ENCODE peak calls at places on chromosome 3, in ten cellular contexts. One of them, this sample, is unnamed. For H3K4me1, the result is how much of the 10 kb centered on the place peaks cover.

GRCh38 chr3:32414527-32415202 is 23.0 kb downstream of the CMTM7 start:
- DNase-seq in aorta: no peak
- DNase-seq in uterus: no peak
- DNase-seq in ovary: no peak
- DNase-seq in tibial nerve: no peak
- DNase-seq in mesenchymal stem cell: no peak
- DNase-seq in cardiac muscle cell: no peak
- DNase-seq in upper lobe of right lung: no peak
- DNase-seq in K562: no peak
- DNase-seq in kidney: no peak
- DNase-seq in this sample: peak

GRCh38 chr3:56878046-56878445 is 76.3 kb upstream of the ARHGEF3 start:
- DNase-seq in aorta: no peak
- DNase-seq in uterus: no peak
- DNase-seq in ovary: no peak
- DNase-seq in tibial nerve: no peak
- DNase-seq in mesenchymal stem cell: peak
- DNase-seq in cardiac muscle cell: peak
- DNase-seq in upper lobe of right lung: no peak
- DNase-seq in K562: no peak
- DNase-seq in kidney: no peak
- DNase-seq in this sample: no peak

GRCh38 chr3:35946121-35946856 is 307.0 kb downstream of the ARPP21 start:
- DNase-seq in aorta: no peak
- DNase-seq in uterus: no peak
- DNase-seq in ovary: no peak
- DNase-seq in tibial nerve: no peak
- DNase-seq in mesenchymal stem cell: peak
- DNase-seq in cardiac muscle cell: peak
- DNase-seq in upper lobe of right lung: no peak
- DNase-seq in K562: no peak
- DNase-seq in kidney: no peak
- DNase-seq in this sample: no peak

GRCh38 chr3:128992926-128993460 is 883 bp downstream of the CFAP92 start:
- DNase-seq in aorta: no peak
- DNase-seq in uterus: no peak
- DNase-seq in ovary: no peak
- DNase-seq in tibial nerve: no peak
- DNase-seq in mesenchymal stem cell: no peak
- DNase-seq in cardiac muscle cell: no peak
- DNase-seq in upper lobe of right lung: no peak
- DNase-seq in K562: no peak
- DNase-seq in kidney: no peak
- DNase-seq in this sample: no peak

GRCh38 chr3:117165611-117166051 is 456.1 kb downstream of the TUSC7 start:
- DNase-seq in aorta: no peak
- DNase-seq in uterus: no peak
- DNase-seq in ovary: no peak
- DNase-seq in tibial nerve: no peak
- DNase-seq in mesenchymal stem cell: no peak
- DNase-seq in cardiac muscle cell: no peak
- DNase-seq in upper lobe of right lung: no peak
- DNase-seq in K562: no peak
- DNase-seq in kidney: no peak
- DNase-seq in this sample: no peak

GRCh38 chr3:58640700-58641372 is 25.7 kb downstream of the FAM3D start:
- DNase-seq in aorta: peak
- DNase-seq in uterus: peak
- DNase-seq in ovary: peak
- DNase-seq in tibial nerve: peak
- DNase-seq in mesenchymal stem cell: peak
- DNase-seq in cardiac muscle cell: peak
- DNase-seq in upper lobe of right lung: peak
- DNase-seq in K562: peak
- DNase-seq in kidney: peak
- DNase-seq in this sample: peak

GRCh38 chr3:27554706-27555105 is 70.5 kb upstream of the SLC4A7 start:
- DNase-seq in aorta: no peak
- DNase-seq in uterus: no peak
- DNase-seq in ovary: no peak
- DNase-seq in tibial nerve: no peak
- DNase-seq in mesenchymal stem cell: no peak
- DNase-seq in cardiac muscle cell: no peak
- DNase-seq in upper lobe of right lung: no peak
- DNase-seq in K562: no peak
- DNase-seq in kidney: no peak
- DNase-seq in this sample: no peak

GRCh38 chr3:56691165-56692000 is 8.3 kb upstream of the TASOR start:
- DNase-seq in aorta: no peak
- DNase-seq in uterus: no peak
- DNase-seq in ovary: no peak
- DNase-seq in tibial nerve: no peak
- DNase-seq in mesenchymal stem cell: no peak
- DNase-seq in cardiac muscle cell: no peak
- DNase-seq in upper lobe of right lung: no peak
- DNase-seq in K562: no peak
- DNase-seq in kidney: no peak
- DNase-seq in this sample: no peak

GRCh38 chr3:112043621-112044201 is 9.2 kb downstream of the TMPRSS7 start:
- DNase-seq in aorta: no peak
- DNase-seq in uterus: peak
- DNase-seq in ovary: peak
- DNase-seq in tibial nerve: peak
- DNase-seq in mesenchymal stem cell: peak
- DNase-seq in cardiac muscle cell: peak
- DNase-seq in upper lobe of right lung: no peak
- DNase-seq in K562: peak
- DNase-seq in kidney: no peak
- DNase-seq in this sample: peak

GRCh38 chr3:126925411-126926171 is 57.3 kb upstream of the PLXNA1 start:
- DNase-seq in aorta: peak
- DNase-seq in uterus: no peak
- DNase-seq in ovary: no peak
- DNase-seq in tibial nerve: no peak
- DNase-seq in mesenchymal stem cell: peak
- DNase-seq in cardiac muscle cell: no peak
- DNase-seq in upper lobe of right lung: no peak
- DNase-seq in K562: no peak
- DNase-seq in kidney: no peak
- DNase-seq in this sample: no peak

GRCh38 chr3:129602730-129603560 is 3.5 kb downstream of the PLXND1 start:
- DNase-seq in aorta: peak
- DNase-seq in uterus: peak
- DNase-seq in ovary: peak
- DNase-seq in tibial nerve: peak
- DNase-seq in mesenchymal stem cell: peak
- DNase-seq in cardiac muscle cell: peak
- DNase-seq in upper lobe of right lung: peak
- DNase-seq in K562: peak
- DNase-seq in kidney: peak
- DNase-seq in this sample: peak

GRCh38 chr3:173055228-173055933 is 85.7 kb downstream of the SPATA16 start:
- DNase-seq in aorta: no peak
- DNase-seq in uterus: no peak
- DNase-seq in ovary: no peak
- DNase-seq in tibial nerve: no peak
- DNase-seq in mesenchymal stem cell: no peak
- DNase-seq in cardiac muscle cell: no peak
- DNase-seq in upper lobe of right lung: no peak
- DNase-seq in K562: no peak
- DNase-seq in kidney: no peak
- DNase-seq in this sample: no peak

GRCh38 chr3:116005404-116005803 is 382.1 kb downstream of the GAP43 start:
- DNase-seq in aorta: no peak
- DNase-seq in uterus: peak
- DNase-seq in ovary: no peak
- DNase-seq in tibial nerve: no peak
- DNase-seq in mesenchymal stem cell: peak
- DNase-seq in cardiac muscle cell: no peak
- DNase-seq in upper lobe of right lung: no peak
- DNase-seq in K562: peak
- DNase-seq in kidney: no peak
- DNase-seq in this sample: peak

GRCh38 chr3:120214161-120214560 is 70.9 kb downstream of the GPR156 start:
- DNase-seq in aorta: no peak
- DNase-seq in uterus: no peak
- DNase-seq in ovary: peak
- DNase-seq in tibial nerve: no peak
- DNase-seq in mesenchymal stem cell: peak
- DNase-seq in cardiac muscle cell: no peak
- DNase-seq in upper lobe of right lung: no peak
- DNase-seq in K562: no peak
- DNase-seq in kidney: no peak
- DNase-seq in this sample: no peak

GRCh38 chr3:176633511-176633910 is 563.8 kb downstream of the TBL1XR1 start:
- DNase-seq in aorta: no peak
- DNase-seq in uterus: no peak
- DNase-seq in ovary: no peak
- DNase-seq in tibial nerve: no peak
- DNase-seq in mesenchymal stem cell: no peak
- DNase-seq in cardiac muscle cell: peak
- DNase-seq in upper lobe of right lung: no peak
- DNase-seq in K562: peak
- DNase-seq in kidney: no peak
- DNase-seq in this sample: no peak

GRCh38 chr3:16309558-16309957 is 44.5 kb downstream of the OXNAD1 start:
- DNase-seq in aorta: no peak
- DNase-seq in uterus: no peak
- DNase-seq in ovary: no peak
- DNase-seq in tibial nerve: no peak
- DNase-seq in mesenchymal stem cell: peak
- DNase-seq in cardiac muscle cell: no peak
- DNase-seq in upper lobe of right lung: no peak
- DNase-seq in K562: peak
- DNase-seq in kidney: no peak
- DNase-seq in this sample: no peak

DNA sequence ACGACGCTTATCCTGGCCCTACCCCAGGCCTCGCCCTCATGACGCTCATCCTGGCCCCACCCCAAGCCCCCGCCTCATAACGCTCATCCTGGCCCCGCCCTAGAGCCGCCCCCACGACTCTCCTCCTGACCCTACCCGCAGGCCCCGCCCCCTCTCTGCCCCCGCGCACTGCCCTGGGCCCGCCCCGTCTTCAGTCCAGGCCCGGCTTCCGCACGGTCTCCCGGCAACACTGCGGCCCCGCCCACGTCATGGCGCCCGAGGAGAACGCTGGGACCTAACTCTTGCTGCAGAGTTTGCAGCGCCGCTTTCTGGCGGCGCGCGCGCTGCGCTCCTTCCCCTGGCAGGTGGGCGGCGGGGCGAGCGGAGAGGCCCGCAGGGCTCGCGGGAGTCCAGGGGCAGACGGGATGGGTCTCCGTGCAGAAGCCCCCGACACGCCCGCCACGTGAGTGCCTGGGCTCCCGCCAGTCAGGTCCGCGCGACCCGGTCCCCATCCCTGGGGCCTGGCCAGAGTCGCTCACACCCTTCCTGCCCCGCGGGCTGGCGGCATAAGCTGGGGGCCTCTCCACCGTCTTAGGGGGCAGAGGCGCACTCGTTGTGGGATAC is 52.5 kb upstream of the ROPN1B start:
- DNase-seq in aorta: peak
- DNase-seq in uterus: peak
- DNase-seq in ovary: no peak
- DNase-seq in tibial nerve: peak
- DNase-seq in mesenchymal stem cell: peak
- DNase-seq in cardiac muscle cell: peak
- DNase-seq in upper lobe of right lung: no peak
- DNase-seq in K562: peak
- DNase-seq in kidney: no peak
- DNase-seq in this sample: no peak
- H3K27ac ChIP-seq in aorta: no peak
- H3K27ac ChIP-seq in uterus: peak
- H3K27ac ChIP-seq in ovary: peak
- H3K27ac ChIP-seq in tibial nerve: peak
- H3K27ac ChIP-seq in mesenchymal stem cell: peak
- H3K27ac ChIP-seq in cardiac muscle cell: peak
- H3K27ac ChIP-seq in upper lobe of right lung: peak
- H3K27ac ChIP-seq in K562: peak
- H3K27ac ChIP-seq in kidney: peak
- H3K27ac ChIP-seq in this sample: peak

GRCh38 chr3:190044142-190044541 is 76.6 kb downstream of the P3H2 start:
- DNase-seq in aorta: no peak
- DNase-seq in uterus: no peak
- DNase-seq in ovary: no peak
- DNase-seq in tibial nerve: no peak
- DNase-seq in mesenchymal stem cell: peak
- DNase-seq in cardiac muscle cell: no peak
- DNase-seq in upper lobe of right lung: no peak
- DNase-seq in K562: no peak
- DNase-seq in kidney: no peak
- DNase-seq in this sample: no peak
- H3K4me1 ChIP-seq in aorta: under half
- H3K4me1 ChIP-seq in uterus: under half
- H3K4me1 ChIP-seq in ovary: under half
- H3K4me1 ChIP-seq in tibial nerve: under half
- H3K4me1 ChIP-seq in mesenchymal stem cell: under half
- H3K4me1 ChIP-seq in cardiac muscle cell: under half
- H3K4me1 ChIP-seq in upper lobe of right lung: under half
- H3K4me1 ChIP-seq in K562: under half
- H3K4me1 ChIP-seq in kidney: under half
- H3K4me1 ChIP-seq in this sample: under half

GRCh38 chr3:118543823-118544222 is 490.8 kb downstream of the IGSF11 start:
- DNase-seq in aorta: no peak
- DNase-seq in uterus: no peak
- DNase-seq in ovary: no peak
- DNase-seq in tibial nerve: no peak
- DNase-seq in mesenchymal stem cell: no peak
- DNase-seq in cardiac muscle cell: no peak
- DNase-seq in upper lobe of right lung: no peak
- DNase-seq in K562: no peak
- DNase-seq in kidney: no peak
- DNase-seq in this sample: no peak
- H3K27ac ChIP-seq in aorta: no peak
- H3K27ac ChIP-seq in uterus: no peak
- H3K27ac ChIP-seq in ovary: no peak
- H3K27ac ChIP-seq in tibial nerve: no peak
- H3K27ac ChIP-seq in mesenchymal stem cell: no peak
- H3K27ac ChIP-seq in cardiac muscle cell: no peak
- H3K27ac ChIP-seq in upper lobe of right lung: no peak
- H3K27ac ChIP-seq in K562: peak
- H3K27ac ChIP-seq in kidney: no peak
- H3K27ac ChIP-seq in this sample: no peak

DNA sequence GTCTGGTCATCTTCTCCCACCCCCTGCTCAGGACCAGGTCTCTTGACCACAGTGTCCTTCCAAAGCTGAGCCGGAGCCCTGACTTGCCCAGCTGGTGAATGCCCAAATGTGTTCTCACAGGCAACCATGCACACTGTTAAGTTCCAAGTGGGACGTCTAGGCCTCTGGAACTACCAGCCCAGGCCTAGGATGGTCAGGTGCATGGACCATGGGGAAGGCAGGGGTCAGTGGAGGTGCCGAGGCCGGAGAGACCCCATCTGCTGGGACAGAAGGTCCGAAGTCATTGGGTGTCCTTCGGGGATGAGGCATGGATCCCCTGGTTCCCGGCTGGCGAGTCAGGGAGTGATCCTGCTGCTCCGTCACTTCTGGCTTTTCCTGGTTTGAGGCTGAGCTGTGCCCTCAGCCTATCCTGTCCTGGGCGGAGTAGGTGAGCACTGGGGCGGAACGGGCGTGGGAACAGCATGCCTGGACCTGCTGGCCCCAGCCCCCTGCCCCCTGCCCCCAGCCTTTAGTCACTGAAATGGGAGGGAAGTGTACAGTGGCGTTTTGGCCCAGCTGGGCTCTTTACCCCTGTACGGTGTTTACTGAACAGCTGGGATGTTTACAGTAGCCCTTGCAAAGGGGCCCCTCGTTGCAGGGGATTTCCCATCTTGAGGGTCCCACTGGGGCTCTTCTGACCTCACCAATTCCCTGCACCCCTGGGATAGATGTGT is 12.1 kb downstream of the SEMA3F start:
- DNase-seq in aorta: no peak
- DNase-seq in uterus: no peak
- DNase-seq in ovary: no peak
- DNase-seq in tibial nerve: no peak
- DNase-seq in mesenchymal stem cell: peak
- DNase-seq in cardiac muscle cell: no peak
- DNase-seq in upper lobe of right lung: no peak
- DNase-seq in K562: no peak
- DNase-seq in kidney: peak
- DNase-seq in this sample: peak
- H3K4me1 ChIP-seq in aorta: under half
- H3K4me1 ChIP-seq in uterus: under half
- H3K4me1 ChIP-seq in ovary: under half
- H3K4me1 ChIP-seq in tibial nerve: under half
- H3K4me1 ChIP-seq in mesenchymal stem cell: half or more
- H3K4me1 ChIP-seq in cardiac muscle cell: under half
- H3K4me1 ChIP-seq in upper lobe of right lung: half or more
- H3K4me1 ChIP-seq in K562: under half
- H3K4me1 ChIP-seq in kidney: half or more
- H3K4me1 ChIP-seq in this sample: half or more